ENCODE peak calls at places on chromosomes 6 and 20, in nine cellular contexts. U is stimulated activated CD4-positive, alpha-beta T cell treated with anti-CD3 and anti-CD28 coated beads, Interleukin-1b, Interleukin-23, amount 100 ng/mL, for 24 hours; K is posterior vena cava; L is anterior cingulate cortex; B is LoVo; Y is CD4-positive, CD25-positive, alpha-beta regulatory T cell; R is tibial nerve; W is NCI-H1694 treated with DMSO at 0.1 percent for 48 hours; D is endothelial cell. P is an unnamed sample.
A peak's percentile ranks its signal among the peaks of the same experiment; 100 is the strongest.

GRCh38 chr6:46234156-46234556 is 63.4 kb upstream of the ENPP5 start:
- DNase-seq in U (no peak), K (no peak), L (no peak), B (no peak), Y (no peak), R (peak; percentile 20), W (no peak), D (no peak), P (no peak)

GRCh38 chr20:35342154-35342769 is 50.0 kb upstream of the FAM83C start:
- DNase-seq in U (no peak), K (no peak), L (no peak), B (no peak), Y (no peak), R (no peak), W (no peak), D (peak; percentile 27), P (no peak)

GRCh38 chr6:124389127-124389526 is 573.1 kb upstream of the RNF217 start:
- DNase-seq in U (no peak), K (no peak), L (no peak), B (no peak), Y (no peak), R (no peak), W (no peak), D (no peak), P (no peak)

GRCh38 chr6:91634791-91635190 is 1047.9 kb upstream of the MAP3K7 start:
- DNase-seq in U (no peak), K (no peak), L (no peak), B (no peak), Y (no peak), R (no peak), W (no peak), D (no peak), P (no peak)

GRCh38 chr6:128743974-128744765 is 138.8 kb upstream of the LAMA2 start:
- DNase-seq in U (no peak), K (no peak), L (no peak), B (no peak), Y (no peak), R (no peak), W (no peak), D (no peak), P (no peak)

GRCh38 chr20:57480444-57481152 is 44.3 kb downstream of the CTCFL start:
- DNase-seq in U (no peak), K (peak; percentile 61), L (no peak), B (no peak), Y (no peak), R (no peak), W (no peak), D (no peak), P (no peak)

GRCh38 chr6:106973018-106973840 is 1.3 kb downstream of the CD24 start:
- DNase-seq in U (no peak), K (no peak), L (no peak), B (no peak), Y (no peak), R (no peak), W (no peak), D (peak; percentile 33), P (no peak)

GRCh38 chr20:9912858-9913434 is 74.1 kb upstream of the PAK5 start:
- DNase-seq in U (peak; percentile 5), K (no peak), L (peak; percentile 23), B (peak; percentile 30), Y (no peak), R (peak; percentile 53), W (peak; percentile 37), D (peak; percentile 59), P (peak; percentile 24)

GRCh38 chr6:29656157-29656556 is 735 bp upstream of the MOG start:
- DNase-seq in U (no peak), K (no peak), L (no peak), B (no peak), Y (no peak), R (no peak), W (no peak), D (no peak), P (no peak)

GRCh38 chr20:46970937-46971630 is 76.4 kb downstream of the EYA2 start:
- DNase-seq in U (no peak), K (no peak), L (peak; percentile 10), B (peak; percentile 13), Y (no peak), R (no peak), W (no peak), D (peak; percentile 39), P (peak; percentile 85)

GRCh38 chr6:4441981-4442434 is 306.6 kb upstream of the ECI2 start:
- DNase-seq in U (no peak), K (no peak), L (no peak), B (no peak), Y (no peak), R (no peak), W (no peak), D (no peak), P (peak; percentile 1)

GRCh38 chr6:41488392-41489129 is 57.6 kb upstream of the FOXP4 start:
- DNase-seq in U (no peak), K (no peak), L (no peak), B (no peak), Y (no peak), R (no peak), W (peak; percentile 12), D (no peak), P (peak; percentile 8)

GRCh38 chr20:59124326-59125029 is 39.1 kb upstream of the ZNF831 start:
- DNase-seq in U (no peak), K (no peak), L (no peak), B (no peak), Y (no peak), R (no peak), W (peak; percentile 94), D (no peak), P (no peak)

GRCh38 chr6:159180001-159180400 is 10.8 kb downstream of the FNDC1 start:
- DNase-seq in U (no peak), K (no peak), L (no peak), B (no peak), Y (no peak), R (no peak), W (no peak), D (no peak), P (no peak)

GRCh38 chr6:147192278-147192911 is 11.8 kb upstream of the STXBP5 start:
- DNase-seq in U (no peak), K (no peak), L (no peak), B (no peak), Y (no peak), R (no peak), W (no peak), D (no peak), P (no peak)

GRCh38 chr6:99613398-99613704 is 6.7 kb downstream of the PRDM13 start:
- DNase-seq in U (no peak), K (no peak), L (no peak), B (no peak), Y (no peak), R (no peak), W (peak; percentile 35), D (peak; percentile 82), P (no peak)

P was measured in SW480.